ENCODE peak calls at places on chromosomes 4 and X, in five cellular contexts. N is A549, R is tibial nerve, K is heart left ventricle, I is lower lobe of right lung. M is an unnamed sample.

GRCh38 chrX:103453655-103454054 is 65.6 kb downstream of the RAB40A start:
- DNase-seq in R (no peak), N (peak), I (no peak), K (no peak), M (no peak)

GRCh38 chr4:53541577-53542206 is 49.6 kb downstream of the LNX1 start:
- DNase-seq in K (no peak), N (no peak), I (no peak), R (no peak), M (no peak)

GRCh38 chr4:119730644-119730995 is 102.0 kb upstream of the PDE5A start:
- DNase-seq in R (no peak), K (no peak), I (no peak), N (no peak), M (no peak)

GRCh38 chr4:75549019-75549418 is 6.8 kb upstream of the ODAPH start:
- DNase-seq in I (no peak), K (no peak), N (no peak), R (no peak), M (no peak)

GRCh38 chr4:99655315-99656081 is 2.1 kb downstream of the C4orf54 start:
- DNase-seq in R (no peak), I (no peak), N (no peak), K (peak), M (peak)

GRCh38 chrX:73563740-73564073 is 710 bp downstream of the CHIC1 start:
- DNase-seq in K (no peak), I (no peak), R (no peak), N (peak), M (no peak)

GRCh38 chr4:78618426-78618825 is 66.9 kb downstream of the ANXA3 start:
- DNase-seq in I (no peak), R (no peak), N (no peak), K (no peak), M (no peak)

GRCh38 chrX:154412468-154412867 is 1.1 kb downstream of the TAFAZZIN start:
- DNase-seq in K (no peak), R (no peak), N (no peak), I (peak), M (no peak)

GRCh38 chr4:144451771-144452170 is 194.2 kb upstream of the HHIP start:
- DNase-seq in N (no peak), K (no peak), R (no peak), I (no peak), M (no peak)

GRCh38 chr4:35963969-35964515 is 280.3 kb downstream of the ARAP2 start:
- DNase-seq in I (no peak), K (no peak), R (no peak), N (no peak), M (no peak)

GRCh38 chr4:154741877-154742851 is 1.6 kb upstream of the LRAT start:
- DNase-seq in R (no peak), N (no peak), I (no peak), K (no peak), M (no peak)

GRCh38 chrX:12910851-12911461 is 4.5 kb downstream of the TLR8 start:
- DNase-seq in R (no peak), N (no peak), I (no peak), K (no peak), M (no peak)

GRCh38 chr4:173169428-173170209 is 1.0 kb downstream of the GALNT7 start:
- DNase-seq in I (peak), R (peak), N (peak), K (peak), M (peak)

GRCh38 chr4:24564488-24564887 is 19.9 kb downstream of the DHX15 start:
- DNase-seq in N (no peak), K (no peak), R (no peak), I (no peak), M (no peak)

GRCh38 chrX:30301977-30302376 is 7.2 kb downstream of the NR0B1 start:
- DNase-seq in I (no peak), N (no peak), K (no peak), R (no peak), M (no peak)

DNA sequence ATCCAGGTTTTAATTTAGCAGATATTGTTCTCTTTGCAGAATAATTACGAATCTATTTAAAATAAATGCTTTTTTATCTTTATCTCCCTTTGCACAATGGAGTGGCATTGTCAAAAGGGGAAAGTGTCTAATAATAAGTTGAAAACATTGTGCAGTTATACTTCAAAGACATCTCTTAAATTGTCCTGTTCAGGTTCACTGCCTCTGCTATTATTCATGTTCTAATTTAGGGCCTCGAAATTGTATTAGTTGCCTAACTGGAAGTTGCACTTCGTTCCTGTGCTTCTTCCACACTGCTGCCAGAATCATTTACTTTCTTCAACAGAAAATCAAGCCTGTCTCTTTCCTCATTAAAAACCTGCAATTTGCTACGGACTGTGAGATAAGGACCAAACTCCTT is 150.5 kb upstream of the SPRY1 start:
- DNase-seq in N (no peak), R (no peak), I (no peak), K (no peak), M (no peak)
- H3K4me3 ChIP-seq in N (no peak), R (no peak), I (no peak), K (no peak), M (no peak)

GRCh38 chr4:91958651-91959050 is 345.1 kb upstream of the GRID2 start:
- DNase-seq in N (no peak), K (no peak), R (no peak), I (no peak), M (no peak)
- TF ChIP-seq CTCF in N (no peak), K (no peak), R (no peak), I (no peak), M (no peak)

GRCh38 chr4:1766336-1767057 is 26.6 kb upstream of the FGFR3 start:
- DNase-seq in I (no peak), R (no peak), N (peak), K (no peak), M (no peak)

GRCh38 chr4:1768367-1769034 is 24.6 kb upstream of the FGFR3 start:
- DNase-seq in K (no peak), N (no peak), I (peak), R (no peak), M (no peak)

GRCh38 chr4:1769692-1770091 is 23.4 kb upstream of the FGFR3 start:
- DNase-seq in I (no peak), N (no peak), R (no peak), K (no peak), M (no peak)

GRCh38 chr4:1767058-1767769 is 25.9 kb upstream of the FGFR3 start:
- DNase-seq in I (no peak), K (no peak), R (no peak), N (no peak), M (no peak)

DNA sequence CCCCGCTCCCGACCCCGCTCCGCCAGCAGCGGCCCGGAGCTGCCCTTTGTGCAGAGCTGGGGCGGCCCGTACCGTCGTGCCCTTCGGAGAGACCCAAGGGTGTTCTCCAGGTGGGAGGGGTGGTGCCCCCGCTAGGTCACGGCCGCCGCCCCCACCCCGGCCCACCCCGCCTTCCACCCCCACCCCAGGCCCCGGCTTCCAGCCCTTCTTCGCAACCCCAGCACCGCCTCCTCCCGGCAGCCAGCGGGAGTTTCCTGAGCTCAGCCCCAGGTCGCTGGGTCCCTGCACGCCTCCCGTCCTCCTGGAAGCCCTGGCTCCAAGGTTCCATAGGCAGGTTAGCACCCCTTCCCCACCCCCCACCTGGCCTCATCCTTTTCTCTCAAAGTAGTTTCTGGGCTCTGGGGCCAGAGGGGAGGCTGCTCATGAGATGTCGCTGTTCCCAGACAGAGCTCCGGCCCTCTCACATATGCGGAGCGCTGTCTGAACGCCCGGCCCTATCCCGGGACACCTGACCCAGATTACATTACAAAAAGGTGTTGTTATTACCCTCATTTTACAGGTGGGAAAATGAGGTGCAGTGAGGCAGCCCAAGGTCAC is 25.2 kb upstream of the FGFR3 start:
- DNase-seq in R (no peak), I (peak), N (peak), K (no peak), M (no peak)
- H3K27ac ChIP-seq in R (no peak), I (peak), N (peak), K (no peak), M (peak)

GRCh38 chrX:7261672-7262332 is 113.8 kb upstream of the PUDP start:
- DNase-seq in I (no peak), K (no peak), R (no peak), N (no peak), M (no peak)
- H3K4me3 ChIP-seq in I (no peak), K (no peak), R (no peak), N (no peak), M (no peak)

GRCh38 chrX:8845060-8845459 is 43.9 kb upstream of the FAM9A start:
- DNase-seq in K (no peak), N (peak), R (no peak), I (no peak), M (no peak)
- TF ChIP-seq CTCF in K (no peak), N (peak), R (no peak), I (no peak), M (peak)

GRCh38 chr4:123591875-123592274 is 195.3 kb downstream of the SPRY1 start:
- DNase-seq in K (no peak), N (no peak), R (no peak), I (no peak), M (no peak)
- H3K27ac ChIP-seq in K (no peak), N (no peak), R (no peak), I (no peak), M (no peak)